ENCODE peak calls at places on chromosome 17, in ten cellular contexts. Z is CD8-positive, alpha-beta T cell; R is keratinocyte; D is activated CD8-positive, alpha-beta T cell treated with anti-CD3 and anti-CD28 coated beads for 36 hours; G is A549; P is IMR-90; U is fibroblast of lung; W is cardiac muscle cell; I is kidney epithelial cell; M is AG10803. E is an unnamed sample.

GRCh38 chr17:65664296-65664695 is 102.8 kb upstream of the AXIN2 start:
- DNase-seq in Z (no peak), M (peak; percentile 27), D (no peak), R (no peak), U (peak; percentile 18), W (no peak), I (no peak), P (peak; percentile 32), G (no peak), E (no peak)

GRCh38 chr17:29958947-29959657 is 17.7 kb downstream of the EFCAB5 start:
- DNase-seq in W (no peak), P (peak; percentile 49), R (peak; percentile 19), I (no peak), D (no peak), G (peak; percentile 58), Z (no peak), M (peak; percentile 11), U (no peak), E (no peak)

GRCh38 chr17:45200701-45201100 is 21.0 kb upstream of the FMNL1 start:
- DNase-seq in Z (no peak), M (peak; percentile 20), P (no peak), G (no peak), I (no peak), D (no peak), W (no peak), R (no peak), U (peak; percentile 20), E (no peak)

GRCh38 chr17:70006159-70006558 is 68.9 kb upstream of the KCNJ16 start:
- DNase-seq in G (no peak), W (no peak), D (no peak), P (peak; percentile 50), M (peak; percentile 29), U (peak; percentile 12), R (no peak), Z (no peak), I (no peak), E (no peak)

GRCh38 chr17:81476635-81477034 is 36.0 kb downstream of the ACTG1 start:
- DNase-seq in P (no peak), R (no peak), I (no peak), W (no peak), M (no peak), U (no peak), G (no peak), Z (no peak), D (no peak), E (no peak)

GRCh38 chr17:43316522-43317142 is 82.2 kb upstream of the ARL4D start:
- DNase-seq in R (no peak), D (peak; percentile 39), P (no peak), G (no peak), W (peak; percentile 32), U (no peak), I (no peak), M (no peak), Z (peak; percentile 14), E (no peak)

GRCh38 chr17:34311291-34311690 is 7.9 kb upstream of the CCL8 start:
- DNase-seq in R (no peak), P (no peak), I (no peak), G (no peak), M (no peak), W (no peak), Z (no peak), D (no peak), U (no peak), E (no peak)

GRCh38 chr17:65662166-65662565 is 100.7 kb upstream of the AXIN2 start:
- DNase-seq in G (no peak), U (peak; percentile 44), D (no peak), M (peak; percentile 88), P (peak; percentile 69), R (no peak), Z (no peak), I (no peak), W (no peak), E (no peak)

GRCh38 chr17:80030730-80031410 is 4.8 kb downstream of the TBC1D16 start:
- DNase-seq in R (no peak), G (no peak), W (no peak), D (no peak), I (no peak), P (no peak), U (no peak), M (no peak), Z (no peak), E (no peak)
- TF ChIP-seq CTCF in R (peak; percentile 28), G (no peak), W (no peak), D (no peak), I (no peak), P (no peak), U (no peak), M (no peak), Z (no peak), E (no peak)

GRCh38 chr17:73232587-73233373 is 28.9 kb downstream of the CPSF4L start:
- DNase-seq in P (peak; percentile 23), I (no peak), R (no peak), G (peak; percentile 17), W (peak; percentile 63), U (peak; percentile 21), D (peak; percentile 49), M (peak; percentile 15), Z (peak; percentile 14), E (peak; percentile 62)

GRCh38 chr17:73234746-73235145 is 26.9 kb downstream of the CPSF4L start:
- DNase-seq in D (no peak), I (no peak), P (no peak), Z (no peak), R (no peak), U (no peak), G (no peak), M (no peak), W (no peak), E (no peak)

GRCh38 chr17:73230088-73230487 is 31.6 kb downstream of the CPSF4L start:
- DNase-seq in W (no peak), R (no peak), I (no peak), P (no peak), G (no peak), U (no peak), D (no peak), Z (no peak), M (no peak), E (no peak)

GRCh38 chr17:73231363-73231762 is 30.3 kb downstream of the CPSF4L start:
- DNase-seq in M (peak; percentile 17), W (peak; percentile 41), I (no peak), U (peak; percentile 28), D (peak; percentile 8), G (peak; percentile 23), R (no peak), Z (no peak), P (peak; percentile 25), E (no peak)

DNA sequence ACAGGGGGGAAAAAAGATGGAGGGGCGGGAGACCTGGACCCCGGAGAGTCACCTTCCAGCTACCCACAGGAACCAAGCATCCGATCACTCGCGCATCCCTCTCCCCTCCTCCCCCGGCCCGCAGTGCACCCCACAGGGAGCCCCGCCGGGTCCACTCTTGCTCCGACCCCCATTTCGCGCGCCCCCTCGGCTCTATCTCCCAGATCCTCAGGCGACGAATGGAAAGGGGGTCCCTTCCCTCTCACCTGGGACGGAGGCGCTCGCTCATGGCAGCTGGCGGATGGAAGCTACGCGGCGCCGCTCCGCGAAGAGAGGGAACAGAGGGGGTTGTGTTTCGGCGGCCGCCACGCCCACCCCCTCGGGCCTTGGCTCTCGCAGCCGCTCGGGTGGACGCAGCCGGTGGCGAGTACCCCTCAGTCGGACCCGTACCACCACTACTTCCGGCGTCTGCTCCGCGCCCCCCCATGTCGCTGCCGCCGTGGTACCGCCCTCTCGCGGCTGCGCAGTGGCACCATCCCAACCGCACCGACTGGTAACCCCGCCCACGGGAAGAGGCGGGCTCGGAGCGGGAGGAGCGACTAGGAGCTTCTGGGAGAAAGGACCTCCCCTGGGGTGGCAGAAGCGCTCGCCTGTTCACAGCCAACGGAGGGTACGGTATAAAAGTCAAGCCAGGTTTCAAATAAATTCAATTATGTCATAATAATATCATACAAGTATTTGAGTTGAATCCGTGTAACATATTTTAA is 29.7 kb downstream of the CPSF4L start:
- DNase-seq in U (peak; percentile 93), P (peak; percentile 92), G (peak; percentile 95), I (peak; percentile 56), R (peak; percentile 67), W (peak; percentile 97), M (peak; percentile 91), D (peak; percentile 98), Z (peak; percentile 96), E (peak; percentile 97)
- TF ChIP-seq CTCF in U (peak; percentile 7), P (peak; percentile 11), G (no peak), I (peak; percentile 32), R (peak; percentile 20), W (peak; percentile 16), M (no peak), D (no peak), Z (no peak), E (peak; percentile 53)

GRCh38 chr17:75615301-75615700 is 17.9 kb upstream of the SMIM5 start:
- DNase-seq in M (no peak), D (no peak), P (no peak), I (no peak), G (no peak), W (no peak), Z (no peak), U (no peak), R (no peak), E (no peak)
- TF ChIP-seq CTCF in M (no peak), D (no peak), P (no peak), I (no peak), G (peak; percentile 12), W (no peak), Z (no peak), U (no peak), R (peak; percentile 7), E (no peak)

GRCh38 chr17:15232517-15232915 is 32.6 kb downstream of the PMP22 start:
- DNase-seq in Z (no peak), R (no peak), U (no peak), G (no peak), W (peak; percentile 51), I (no peak), P (no peak), M (no peak), D (no peak), E (no peak)

GRCh38 chr17:15231851-15232516 is 33.1 kb downstream of the PMP22 start:
- DNase-seq in U (no peak), W (peak; percentile 13), Z (no peak), G (no peak), D (no peak), P (no peak), M (no peak), R (no peak), I (no peak), E (no peak)

GRCh38 chr17:15230866-15231265 is 34.3 kb downstream of the PMP22 start:
- DNase-seq in U (no peak), M (no peak), W (no peak), R (no peak), I (no peak), D (no peak), P (no peak), G (no peak), Z (no peak), E (no peak)

GRCh38 chr17:15233971-15234370 is 31.2 kb downstream of the PMP22 start:
- DNase-seq in G (no peak), M (no peak), P (no peak), U (no peak), R (no peak), I (no peak), W (no peak), Z (no peak), D (no peak), E (no peak)

DNA sequence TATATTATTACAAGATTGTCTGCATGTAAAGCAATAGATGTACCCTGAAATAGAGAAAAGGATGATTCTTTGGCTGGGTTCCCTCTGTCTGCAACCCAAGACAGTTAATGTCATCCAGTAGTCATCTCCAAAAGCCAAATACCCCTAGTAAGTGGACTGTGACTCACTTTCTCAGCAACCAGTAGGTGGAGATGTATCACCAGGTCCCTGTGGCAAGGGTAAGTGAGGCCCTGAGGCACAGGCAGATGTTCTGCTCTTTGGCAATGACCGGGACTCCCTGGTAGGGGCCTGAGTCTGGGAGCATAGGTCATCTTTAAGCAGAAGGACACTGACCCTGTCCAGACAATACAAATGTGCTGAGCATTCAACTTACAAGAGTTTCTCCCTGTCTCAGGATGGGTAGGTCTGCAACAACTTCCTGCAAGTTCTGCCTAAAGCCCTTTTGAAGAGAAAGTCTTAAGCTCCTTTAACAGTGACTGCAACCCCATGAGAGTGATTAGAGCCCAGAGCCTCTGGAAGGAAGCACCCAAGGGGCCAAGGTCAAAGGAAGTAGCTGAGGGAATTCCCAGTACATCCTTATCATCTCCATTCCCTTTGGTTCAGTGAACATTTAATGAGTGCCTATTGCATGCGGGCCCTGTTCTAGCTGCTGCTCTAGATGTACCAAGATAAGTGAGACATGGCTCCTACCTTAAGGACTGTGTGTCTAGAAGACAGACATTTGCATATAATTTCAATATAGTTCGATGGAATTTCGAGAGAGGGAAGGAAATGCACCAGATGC is 31.9 kb downstream of the PMP22 start:
- DNase-seq in G (peak; percentile 57), D (peak; percentile 4), U (peak; percentile 42), M (peak; percentile 68), W (no peak), Z (no peak), I (no peak), P (peak; percentile 75), R (peak; percentile 40), E (no peak)
- TF ChIP-seq CTCF in G (peak; percentile 53), D (peak; percentile 24), U (peak; percentile 35), M (peak; percentile 63), W (peak; percentile 43), Z (no peak), I (no peak), P (peak; percentile 43), R (peak; percentile 48), E (no peak)

E was measured in mesothelial cell of epicardium.